ENCODE peak calls at places on chromosomes 3 and 15, in nine cellular contexts. W is RWPE2, A is heart left ventricle, Y is left ventricle myocardium inferior, P is HFF-Myc, B is heart right ventricle, K is cardiac fibroblast, C is upper lobe of right lung, D is fibroblast of mammary gland. O is an unnamed sample.

GRCh38 chr3:72490688-72491430 is 357.4 kb downstream of the SHQ1 start:
- DNase-seq in W (no peak), A (no peak), Y (no peak), P (no peak), B (no peak), K (no peak), C (no peak), D (no peak), O (no peak)

GRCh38 chr15:58269455-58270414 is 131.6 kb downstream of the AQP9 start:
- DNase-seq in W (no peak), A (no peak), Y (no peak), P (peak; percentile 30), B (peak; percentile 56), K (peak; percentile 82), C (no peak), D (peak; percentile 68), O (peak; percentile 35)

GRCh38 chr3:16262195-16262594 is 2.5 kb downstream of the DPH3 start:
- DNase-seq in W (no peak), A (no peak), Y (no peak), P (no peak), B (no peak), K (no peak), C (no peak), D (no peak), O (no peak)

GRCh38 chr15:55823191-55823670 is 80.3 kb upstream of the PRTG start:
- DNase-seq in W (no peak), A (no peak), Y (no peak), P (no peak), B (peak; percentile 19), K (peak; percentile 73), C (no peak), D (peak; percentile 94), O (peak; percentile 86)

GRCh38 chr3:172096881-172097420 is 57.6 kb downstream of the FNDC3B start:
- DNase-seq in W (no peak), A (no peak), Y (no peak), P (no peak), B (no peak), K (peak; percentile 90), C (no peak), D (peak; percentile 80), O (peak; percentile 55)

GRCh38 chr15:88617790-88618189 is 3.4 kb upstream of the AEN start:
- DNase-seq in W (no peak), A (no peak), Y (no peak), P (no peak), B (no peak), K (no peak), C (no peak), D (no peak), O (no peak)

GRCh38 chr15:58331903-58332675 is 99.7 kb upstream of the LIPC start:
- DNase-seq in W (peak; percentile 97), A (peak; percentile 94), Y (peak; percentile 95), P (peak; percentile 100), B (peak; percentile 96), K (peak; percentile 100), C (peak; percentile 92), D (peak; percentile 100), O (peak; percentile 93)

GRCh38 chr3:152235709-152236298 is 32.9 kb upstream of the MBNL1 start:
- DNase-seq in W (no peak), A (no peak), Y (no peak), P (no peak), B (no peak), K (peak; percentile 65), C (no peak), D (peak; percentile 74), O (no peak)

GRCh38 chr15:74954515-74954914 is 2.1 kb downstream of the RPP25 start:
- DNase-seq in W (no peak), A (no peak), Y (peak; percentile 37), P (no peak), B (no peak), K (peak; percentile 51), C (no peak), D (peak; percentile 25), O (no peak)

GRCh38 chr15:79007066-79007465 is 62.2 kb upstream of the CTSH start:
- DNase-seq in W (no peak), A (no peak), Y (peak; percentile 42), P (no peak), B (peak; percentile 24), K (peak; percentile 55), C (no peak), D (peak; percentile 41), O (no peak)

GRCh38 chr3:40620151-40620550 is 95.4 kb downstream of the ZNF621 start:
- DNase-seq in W (no peak), A (no peak), Y (no peak), P (no peak), B (no peak), K (no peak), C (no peak), D (peak; percentile 3), O (no peak)

GRCh38 chr3:40621252-40621651 is 96.5 kb downstream of the ZNF621 start:
- DNase-seq in W (no peak), A (no peak), Y (no peak), P (no peak), B (no peak), K (no peak), C (no peak), D (no peak), O (no peak)

GRCh38 chr3:40623567-40623966 is 98.8 kb downstream of the ZNF621 start:
- DNase-seq in W (no peak), A (peak; percentile 19), Y (no peak), P (no peak), B (no peak), K (peak; percentile 11), C (no peak), D (peak; percentile 38), O (no peak)

GRCh38 chr3:40627095-40627494 is 102.3 kb downstream of the ZNF621 start:
- DNase-seq in W (no peak), A (no peak), Y (no peak), P (no peak), B (no peak), K (no peak), C (no peak), D (no peak), O (no peak)

DNA sequence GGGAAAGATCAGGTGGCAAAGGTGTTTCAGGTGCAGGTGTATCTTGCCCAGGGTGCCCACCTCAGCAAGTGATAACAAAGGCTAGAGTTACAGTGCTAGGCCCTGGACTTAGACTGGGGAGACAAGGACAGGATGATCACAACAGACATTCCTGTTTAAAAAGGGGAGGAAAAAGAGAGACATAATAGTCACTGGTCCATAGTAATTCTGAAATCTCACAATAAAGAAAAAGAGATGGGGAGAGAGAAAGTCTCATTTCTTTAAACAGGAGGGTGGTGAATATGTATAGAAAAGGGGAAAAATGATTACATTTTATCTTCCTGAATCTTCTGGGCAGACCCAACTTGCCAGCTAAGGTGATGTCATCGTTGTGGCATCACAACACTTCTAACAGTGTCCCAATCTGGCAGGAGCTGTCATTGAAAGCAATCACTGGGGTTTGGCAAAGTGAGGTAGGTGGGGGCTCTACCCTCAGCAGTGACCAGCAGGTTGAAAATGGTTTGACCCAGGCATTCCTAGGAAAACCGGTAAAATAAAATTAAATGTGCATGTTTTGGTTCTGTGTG is 99.5 kb downstream of the ZNF621 start:
- DNase-seq in W (no peak), A (no peak), Y (no peak), P (no peak), B (no peak), K (no peak), C (no peak), D (no peak), O (no peak)
- H3K4me3 ChIP-seq in W (no peak overlapping the region), A (no peak overlapping the region), Y (no peak overlapping the region), P (no peak overlapping the region), B (no peak overlapping the region), K (no peak overlapping the region), C (no peak overlapping the region), D (no peak overlapping the region), O (no peak overlapping the region)

GRCh38 chr15:85312925-85313324 is 67.5 kb upstream of the AKAP13 start:
- DNase-seq in W (no peak), A (no peak), Y (no peak), P (no peak), B (no peak), K (peak; percentile 74), C (no peak), D (peak; percentile 90), O (peak; percentile 77)
- TF ChIP-seq CTCF in W (no peak), A (no peak), Y (no peak), P (no peak), B (no peak), K (peak; percentile 51), C (peak; percentile 5), D (peak; percentile 46), O (peak; percentile 58)

DNA sequence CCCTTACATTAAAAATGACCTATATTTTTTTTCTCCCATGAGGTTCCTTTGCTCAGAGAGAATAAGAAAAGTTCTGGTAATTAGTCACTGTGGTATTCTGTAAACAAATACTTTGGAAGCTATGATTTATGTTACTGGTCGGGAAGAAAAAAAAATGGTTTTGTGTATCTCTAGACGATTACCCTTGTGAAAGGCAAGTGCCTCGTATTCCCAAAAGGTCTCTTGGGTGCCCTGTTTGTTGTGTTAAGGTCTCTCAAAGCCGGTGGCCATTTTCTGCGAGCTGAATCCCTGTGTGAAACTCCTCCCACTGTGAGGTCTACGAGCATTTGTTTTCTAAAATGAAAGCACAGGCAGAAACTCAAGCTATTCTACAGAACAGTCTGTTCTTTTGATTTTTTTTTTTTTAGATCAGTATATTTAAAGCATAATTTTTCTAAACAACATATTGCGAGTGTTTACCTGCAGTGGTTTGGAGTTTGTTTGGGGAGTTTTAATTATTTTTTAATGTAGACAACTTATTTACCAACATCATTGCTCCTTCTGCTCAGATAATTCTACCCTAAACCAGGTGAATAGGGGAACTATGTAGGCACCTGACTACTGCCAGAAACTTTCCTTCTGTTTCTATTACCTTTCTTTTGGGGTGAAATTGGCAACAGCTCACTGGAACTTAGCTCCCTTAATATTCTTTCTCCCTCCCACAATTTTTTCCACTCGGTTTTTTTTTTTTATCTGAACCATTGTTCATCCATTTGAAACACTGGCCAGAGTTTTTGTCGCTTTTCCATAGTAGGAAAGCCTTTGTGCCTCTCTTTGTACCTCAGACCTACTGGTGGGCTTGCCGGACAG is 44.0 kb downstream of the ZBTB38 start:
- DNase-seq in W (no peak), A (peak; percentile 62), Y (peak; percentile 45), P (no peak), B (peak; percentile 75), K (peak; percentile 97), C (no peak), D (peak; percentile 97), O (peak; percentile 51)
- H3K4me3 ChIP-seq in W (no peak overlapping the region), A (peak overlapping the region; percentile 46), Y (peak overlapping the region; percentile 53), P (no peak overlapping the region), B (peak overlapping the region; percentile 44), K (no peak overlapping the region), C (peak overlapping the region; percentile 14), D (peak overlapping the region; percentile 16), O (no peak overlapping the region)

GRCh38 chr15:44550256-44550655 is 13.3 kb downstream of the EIF3J start:
- DNase-seq in W (no peak), A (no peak), Y (no peak), P (no peak), B (no peak), K (peak; percentile 64), C (no peak), D (peak; percentile 66), O (peak; percentile 19)
- TF ChIP-seq CTCF in W (peak; percentile 82), A (peak; percentile 44), Y (peak; percentile 48), P (no peak), B (no peak), K (peak; percentile 31), C (peak; percentile 28), D (peak; percentile 35), O (peak; percentile 29)

GRCh38 chr3:58584690-58585004 is 7.5 kb upstream of the FAM107A start:
- DNase-seq in W (no peak), A (no peak), Y (no peak), P (no peak), B (no peak), K (peak; percentile 40), C (no peak), D (no peak), O (no peak)
- H3K4me3 ChIP-seq in W (peak overlapping the region; percentile 31), A (peak overlapping the region; percentile 59), Y (peak overlapping the region; percentile 66), P (peak overlapping the region; percentile 58), B (peak overlapping the region; percentile 60), K (peak overlapping the region; percentile 54), C (peak overlapping the region; percentile 60), D (peak overlapping the region; percentile 67), O (peak overlapping the region; percentile 48)

O was measured in astrocyte of the cerebellum.